ENCODE peak calls at places on chromosomes 11 and 22, in seven cellular contexts. M is cardiac muscle cell; T is GM23248; P is AG09309; U is choroid plexus epithelial cell; Q is CD8-positive, alpha-beta T cell; W is H7. I is an unnamed sample.

GRCh38 chr11:43582024-43582836 is 98.3 kb upstream of the HSD17B12 start:
- DNase-seq in M (no peak), T (peak; percentile 15), P (no peak), U (no peak), Q (no peak), W (peak; percentile 57), I (no peak)

GRCh38 chr11:35045219-35045819 is 93.7 kb upstream of the CD44 start:
- DNase-seq in M (no peak), T (no peak), P (no peak), U (no peak), Q (peak; percentile 79), W (no peak), I (no peak)

GRCh38 chr11:118162846-118163245 is 10.2 kb upstream of the SCN4B start:
- DNase-seq in M (no peak), T (no peak), P (no peak), U (no peak), Q (no peak), W (no peak), I (no peak)

GRCh38 chr11:71140206-71140919 is 112.0 kb downstream of the SHANK2 start:
- DNase-seq in M (no peak), T (no peak), P (no peak), U (no peak), Q (no peak), W (peak; percentile 45), I (no peak)

GRCh38 chr22:40334899-40335298 is 11.4 kb upstream of the ADSL start:
- DNase-seq in M (no peak), T (no peak), P (no peak), U (no peak), Q (no peak), W (no peak), I (no peak)

GRCh38 chr22:41596776-41597634 is 7.4 kb upstream of the PMM1 start:
- DNase-seq in M (peak; percentile 68), T (peak; percentile 68), P (no peak), U (peak; percentile 64), Q (no peak), W (peak; percentile 90), I (no peak)

GRCh38 chr11:68517121-68517741 is 56.7 kb downstream of the PPP6R3 start:
- DNase-seq in M (no peak), T (no peak), P (no peak), U (no peak), Q (no peak), W (no peak), I (peak; percentile 91)

GRCh38 chr11:70612459-70613141 is 214.3 kb downstream of the CTTN start:
- DNase-seq in M (no peak), T (peak; percentile 6), P (no peak), U (no peak), Q (no peak), W (no peak), I (no peak)

GRCh38 chr11:37748641-37749040 is 1150.6 kb upstream of the RAG2 start:
- DNase-seq in M (no peak), T (no peak), P (no peak), U (no peak), Q (no peak), W (no peak), I (no peak)

GRCh38 chr11:74055938-74056337 is 47.1 kb upstream of the UCP3 start:
- DNase-seq in M (peak; percentile 29), T (peak; percentile 80), P (no peak), U (peak; percentile 93), Q (no peak), W (no peak), I (no peak)

GRCh38 chr11:11373934-11374333 is 20.9 kb upstream of the CSNK2A3 start:
- DNase-seq in M (no peak), T (no peak), P (no peak), U (no peak), Q (no peak), W (peak; percentile 45), I (no peak)

GRCh38 chr11:86551286-86551685 is 121.1 kb downstream of the ME3 start:
- DNase-seq in M (peak; percentile 96), T (peak; percentile 91), P (peak; percentile 81), U (peak; percentile 97), Q (no peak), W (no peak), I (no peak)

GRCh38 chr22:35276019-35276418 is 18.7 kb downstream of the HMGXB4 start:
- DNase-seq in M (no peak), T (no peak), P (no peak), U (no peak), Q (no peak), W (no peak), I (no peak)

GRCh38 chr11:26102325-26102724 is 229.6 kb upstream of the ANO3 start:
- DNase-seq in M (no peak), T (no peak), P (no peak), U (no peak), Q (no peak), W (no peak), I (no peak)

GRCh38 chr22:23705358-23705757 is 14.5 kb downstream of the RGL4 start:
- DNase-seq in M (no peak), T (no peak), P (no peak), U (no peak), Q (no peak), W (no peak), I (no peak)

GRCh38 chr11:73851046-73851764 is 25.4 kb downstream of the COA4 start:
- DNase-seq in M (no peak), T (no peak), P (no peak), U (no peak), Q (no peak), W (no peak), I (no peak)

GRCh38 chr11:79546366-79546765 is 105.5 kb upstream of the TENM4 start:
- DNase-seq in M (no peak), T (no peak), P (no peak), U (no peak), Q (no peak), W (no peak), I (no peak)

GRCh38 chr11:27635567-27636037 is 64.7 kb downstream of the BDNF start:
- DNase-seq in M (no peak), T (no peak), P (no peak), U (no peak), Q (no peak), W (no peak), I (no peak)

GRCh38 chr11:73513707-73514106 is 84.2 kb downstream of the FAM168A start:
- DNase-seq in M (no peak), T (no peak), P (no peak), U (no peak), Q (no peak), W (no peak), I (no peak)

GRCh38 chr22:21445437-21446127 is 21.6 kb upstream of the TMEM191C start:
- DNase-seq in M (no peak), T (no peak), P (no peak), U (no peak), Q (no peak), W (no peak), I (peak; percentile 4)

GRCh38 chr22:45680932-45681700 is 9.5 kb downstream of the ATXN10 start:
- DNase-seq in M (peak; percentile 47), T (peak; percentile 69), P (peak; percentile 41), U (peak; percentile 73), Q (no peak), W (no peak), I (no peak)
- H3K4me3 ChIP-seq in M (no peak overlapping the region), T (peak overlapping the region; percentile 54), P (no peak overlapping the region), U (peak overlapping the region; percentile 27), Q (no peak overlapping the region), W (no peak overlapping the region), I (no peak overlapping the region)

GRCh38 chr11:65045728-65046127 is 4.7 kb downstream of the SAC3D1 start:
- DNase-seq in M (no peak), T (no peak), P (no peak), U (no peak), Q (no peak), W (peak; percentile 65), I (no peak)

GRCh38 chr11:65051389-65051858 is 6.9 kb downstream of the NAALADL1 start:
- DNase-seq in M (no peak), T (no peak), P (no peak), U (no peak), Q (no peak), W (no peak), I (no peak)

GRCh38 chr11:65043881-65044501 is 3.0 kb downstream of the SAC3D1 start:
- DNase-seq in M (peak; percentile 29), T (peak; percentile 72), P (peak; percentile 5), U (no peak), Q (no peak), W (peak; percentile 49), I (no peak)

GRCh38 chr11:65045061-65045460 is 4.1 kb downstream of the SAC3D1 start:
- DNase-seq in M (no peak), T (no peak), P (no peak), U (no peak), Q (no peak), W (no peak), I (no peak)

DNA sequence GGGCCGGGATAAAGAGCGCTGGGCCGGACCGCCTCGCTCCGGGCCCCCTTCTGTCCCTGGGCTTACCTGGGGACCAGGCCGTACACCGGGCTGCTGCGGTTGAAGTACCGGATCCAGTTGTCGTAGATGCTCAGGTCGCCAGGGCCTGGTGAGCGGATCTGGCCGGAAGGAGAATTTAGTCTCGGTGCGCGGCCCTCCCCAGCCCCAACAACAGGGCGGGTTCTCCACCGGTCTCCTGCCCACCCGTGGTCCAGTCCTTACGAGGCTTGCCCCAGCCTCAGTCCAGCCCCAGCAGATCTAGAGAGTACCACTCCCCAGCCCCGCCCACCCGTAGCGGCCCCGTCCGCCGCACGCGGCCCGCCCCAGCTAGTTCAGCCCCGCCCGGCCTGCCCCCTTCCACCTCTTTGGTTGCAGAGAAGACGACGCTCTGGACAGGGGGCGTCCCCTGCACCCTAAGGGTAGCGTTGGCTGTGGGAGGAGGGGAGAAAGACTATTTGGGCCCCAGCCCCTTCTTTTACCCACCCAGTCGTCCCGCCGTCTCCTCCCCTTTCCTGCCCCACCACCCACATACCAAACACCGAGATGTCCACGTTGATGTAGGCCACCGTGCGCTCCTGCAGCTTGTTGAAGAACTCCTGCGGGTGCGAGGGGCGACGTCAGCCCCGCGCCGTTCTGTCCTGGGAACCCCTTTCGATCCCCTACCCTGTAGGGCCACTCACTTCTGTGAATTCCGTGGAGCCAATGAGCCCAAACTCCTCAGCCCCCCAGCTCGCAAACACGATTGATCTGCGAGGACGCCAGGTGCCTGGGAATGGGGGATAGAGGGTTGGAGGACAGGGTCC is 6.8 kb downstream of the SAC3D1 start:
- DNase-seq in M (peak; percentile 29), T (peak; percentile 51), P (no peak), U (peak; percentile 19), Q (peak; percentile 67), W (peak; percentile 93), I (no peak)
- H3K4me3 ChIP-seq in M (no peak overlapping the region), T (peak overlapping the region; percentile 72), P (peak overlapping the region; percentile 50), U (peak overlapping the region; percentile 63), Q (peak overlapping the region; percentile 52), W (peak overlapping the region; percentile 30), I (no peak overlapping the region)

GRCh38 chr11:64695548-64695947 is 27.4 kb downstream of the NRXN2 start:
- DNase-seq in M (no peak), T (no peak), P (no peak), U (no peak), Q (no peak), W (no peak), I (no peak)
- H3K4me3 ChIP-seq in M (no peak overlapping the region), T (no peak overlapping the region), P (no peak overlapping the region), U (no peak overlapping the region), Q (no peak overlapping the region), W (no peak overlapping the region), I (no peak overlapping the region)

DNA sequence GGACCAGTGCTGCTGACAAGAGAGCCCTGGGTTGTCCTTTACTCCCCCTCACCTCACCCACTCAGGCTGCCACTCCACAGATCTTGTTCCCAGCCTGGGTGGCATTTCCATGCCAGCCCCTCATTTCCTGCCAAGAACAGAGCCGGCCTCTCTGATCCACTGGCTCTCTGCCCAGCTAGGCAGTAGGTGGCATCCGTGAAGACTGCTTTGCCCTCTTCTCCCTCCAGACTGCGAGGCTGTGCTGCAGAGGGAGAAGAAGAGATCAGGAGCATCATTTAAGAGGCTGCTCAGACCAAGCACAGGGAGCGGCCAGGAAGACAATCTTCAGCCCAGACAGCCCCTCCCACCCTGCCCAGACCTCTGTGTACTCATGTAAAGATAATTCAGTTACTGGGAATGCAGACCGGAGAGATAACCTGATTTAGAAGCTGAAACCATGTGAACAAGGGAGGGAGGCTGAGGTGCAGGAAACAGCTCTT is 126.9 kb upstream of the NCAM1 start:
- DNase-seq in M (no peak), T (no peak), P (no peak), U (no peak), Q (no peak), W (no peak), I (no peak)
- H3K4me3 ChIP-seq in M (no peak overlapping the region), T (no peak overlapping the region), P (no peak overlapping the region), U (no peak overlapping the region), Q (no peak overlapping the region), W (no peak overlapping the region), I (no peak overlapping the region)

I was measured in HAP-1.